ENCODE peak calls at places on chromosomes 12 and 14, in five cellular contexts. Z is K562, D is HepG2, O is GM12878, T is SK-N-SH. I is an unnamed sample.

GRCh38 chr14:66281036-66281776 is 205.0 kb upstream of the CCDC196 start:
- DNase-seq in T (no peak), D (no peak), Z (no peak), O (no peak), I (no peak)

GRCh38 chr12:45933504-45933903 is 56.9 kb downstream of the SCAF11 start:
- DNase-seq in T (no peak), Z (no peak), D (no peak), O (no peak), I (no peak)

GRCh38 chr12:89350661-89351488 is 1.4 kb downstream of the DUSP6 start:
- DNase-seq in D (no peak), Z (no peak), T (no peak), O (no peak), I (no peak)

GRCh38 chr12:11059041-11059440 is 3.1 kb downstream of the TAS2R46 start:
- DNase-seq in Z (no peak), D (no peak), T (no peak), O (no peak), I (no peak)

GRCh38 chr14:22822017-22822618 is 6.9 kb upstream of the SLC7A7 start:
- DNase-seq in Z (peak; percentile 26), T (no peak), O (no peak), D (no peak), I (no peak)

GRCh38 chr12:8527250-8528130 is 13.2 kb downstream of the CLEC4E start:
- DNase-seq in T (no peak), D (no peak), Z (no peak), O (no peak), I (no peak)

GRCh38 chr12:129036135-129036534 is 182.9 kb downstream of the GLT1D1 start:
- DNase-seq in Z (no peak), O (no peak), D (no peak), T (no peak), I (no peak)

GRCh38 chr14:75068294-75069020 is 984 bp upstream of the ZC2HC1C start:
- DNase-seq in Z (peak; percentile 10), D (no peak), O (no peak), T (peak; percentile 29), I (no peak)

GRCh38 chr12:132761911-132762583 is 415 bp upstream of the ANKLE2 start:
- DNase-seq in D (peak; percentile 77), T (peak; percentile 99), O (no peak), Z (peak; percentile 94), I (peak; percentile 48)

GRCh38 chr12:11728154-11728755 is 78.8 kb downstream of the ETV6 start:
- DNase-seq in T (no peak), Z (no peak), D (no peak), O (no peak), I (no peak)

DNA sequence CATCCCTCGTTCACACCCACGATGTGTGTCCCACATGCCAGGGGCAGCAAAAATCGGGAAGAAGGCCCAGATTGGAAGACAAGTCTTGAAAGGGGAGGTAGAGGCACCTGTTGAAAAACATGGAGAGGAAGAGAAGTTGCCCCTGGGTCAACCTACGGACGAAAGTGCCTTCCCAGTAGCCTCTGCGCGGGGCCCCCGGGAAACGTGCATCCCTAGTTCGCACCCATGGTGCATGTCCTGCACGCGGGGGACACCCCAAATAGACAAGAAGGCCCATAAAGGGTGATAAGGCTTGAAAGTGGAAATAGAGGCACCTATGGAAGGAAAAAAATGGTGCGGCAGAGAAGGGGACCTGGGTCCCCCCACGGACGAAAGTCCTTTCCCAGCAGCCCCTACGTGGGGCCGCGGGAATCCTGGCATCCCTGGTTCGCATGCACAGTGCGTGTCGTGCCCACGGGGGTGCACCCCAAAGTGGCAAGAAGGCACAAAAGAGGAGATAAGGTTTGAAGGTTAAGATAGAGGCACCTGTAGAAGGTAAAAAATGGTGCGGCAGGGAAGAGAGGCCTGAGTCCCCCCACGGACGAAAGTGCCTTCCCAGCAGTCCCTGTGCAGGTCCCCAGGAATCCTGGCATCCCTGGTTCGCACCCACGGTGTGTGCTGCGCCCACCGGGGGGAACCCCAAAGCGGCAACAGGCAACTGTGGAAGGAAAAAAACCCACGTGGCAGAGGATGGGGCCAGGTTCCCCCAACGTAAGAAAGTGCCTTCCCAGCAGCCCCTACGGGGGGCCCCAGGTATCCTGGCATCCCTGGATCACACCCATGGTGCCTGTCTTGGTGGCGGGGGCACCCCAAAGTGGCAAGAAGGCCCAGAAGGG is 278.3 kb downstream of the ALG10 start:
- DNase-seq in D (no peak), O (no peak), Z (no peak), T (no peak), I (no peak)
- TF ChIP-seq ZBTB33 in D (no peak), O (no peak), Z (no peak), T (no peak), I (no peak)

GRCh38 chr14:94598816-94599655 is 13.2 kb upstream of the SERPINA3 start:
- DNase-seq in T (no peak), D (peak; percentile 100), O (no peak), Z (no peak), I (peak; percentile 96)
- TF ChIP-seq JUND in T (peak; percentile 64), D (peak; percentile 86), O (no peak), Z (no peak), I (no peak)

GRCh38 chr14:93533864-93534263 is 103.1 kb downstream of the UNC79 start:
- DNase-seq in O (peak; percentile 47), D (no peak), T (no peak), Z (no peak), I (no peak)
- TF ChIP-seq ZBTB33 in O (no peak), D (no peak), T (no peak), Z (no peak), I (no peak)

GRCh38 chr12:7017870-7018349 is 366 bp downstream of the LPCAT3 start:
- DNase-seq in Z (peak; percentile 70), D (no peak), O (no peak), T (peak; percentile 81), I (no peak)
- TF ChIP-seq JUND in Z (no peak), D (no peak), O (no peak), T (no peak), I (no peak)

DNA sequence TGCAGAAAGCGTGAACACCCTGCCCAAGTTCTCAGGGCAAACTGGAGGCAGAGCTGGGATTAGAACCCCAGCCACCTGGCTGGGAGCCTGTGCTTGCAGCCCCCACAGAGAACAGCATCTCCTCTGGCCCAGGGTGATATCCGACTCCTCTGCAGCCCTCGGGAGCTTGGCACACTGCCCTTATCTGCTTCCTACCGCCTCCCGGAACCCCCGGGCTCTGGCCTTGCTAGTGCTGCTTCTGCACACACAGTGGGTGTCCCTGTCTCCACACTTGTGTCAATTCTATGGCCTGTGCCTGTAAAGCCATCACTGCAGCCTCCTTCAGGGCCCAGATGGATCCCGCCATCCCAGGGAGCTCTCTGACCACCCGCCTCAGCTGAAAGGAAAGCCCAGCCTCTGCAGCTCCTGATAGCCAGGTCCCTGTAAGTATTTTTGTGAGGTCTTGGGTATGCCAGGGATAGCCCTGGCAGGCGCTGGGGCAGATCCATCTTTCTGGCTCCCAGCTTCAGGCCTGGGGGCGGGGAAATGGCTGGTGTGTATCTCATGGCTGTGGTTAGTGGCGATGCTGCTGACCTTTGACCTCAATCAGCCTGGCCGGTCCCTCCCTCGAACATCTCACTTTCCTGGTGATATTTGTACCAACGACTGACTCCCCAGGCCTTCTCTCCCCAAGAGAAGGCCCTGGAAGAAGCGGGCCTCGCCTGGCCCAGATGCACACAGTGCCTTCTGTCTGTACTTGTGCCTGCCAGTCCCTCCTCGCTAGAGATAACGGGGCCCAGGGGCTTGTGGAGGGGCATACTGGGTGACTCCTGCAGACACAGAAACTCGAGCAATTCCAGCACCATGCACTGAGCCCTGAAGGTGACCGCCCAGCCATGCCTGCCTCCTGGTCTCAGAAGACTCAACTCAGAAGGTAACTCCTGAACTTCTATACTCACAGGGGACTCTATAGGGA is 183.8 kb downstream of the CALM1 start:
- DNase-seq in T (peak; percentile 58), Z (peak; percentile 36), D (no peak), O (no peak), I (no peak)
- TF ChIP-seq ZBTB33 in T (no peak), Z (peak; percentile 69), D (no peak), O (no peak), I (no peak)

DNA sequence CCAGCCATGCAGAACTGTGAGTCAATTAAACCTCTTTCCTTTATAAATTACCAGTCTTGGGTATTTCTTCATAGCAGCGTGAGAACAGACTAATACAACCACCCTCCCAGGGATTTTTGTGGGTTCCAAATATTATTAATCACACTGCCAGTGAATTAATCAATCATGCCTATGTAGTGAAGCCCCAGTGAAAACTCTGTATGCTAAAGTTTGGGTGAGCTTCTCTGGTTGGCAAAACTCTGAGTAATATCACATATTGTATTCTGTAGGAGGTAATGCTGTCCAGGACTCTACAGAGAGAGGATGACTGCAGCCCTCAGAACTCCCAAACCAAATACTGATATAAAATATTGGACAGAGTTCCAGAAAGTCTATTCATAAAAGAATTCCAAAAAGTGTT is 216.9 kb downstream of the RPAP3 start:
- DNase-seq in O (no peak), T (no peak), Z (no peak), D (no peak), I (no peak)
- TF ChIP-seq JUND in O (no peak), T (no peak), Z (no peak), D (no peak), I (no peak)

DNA sequence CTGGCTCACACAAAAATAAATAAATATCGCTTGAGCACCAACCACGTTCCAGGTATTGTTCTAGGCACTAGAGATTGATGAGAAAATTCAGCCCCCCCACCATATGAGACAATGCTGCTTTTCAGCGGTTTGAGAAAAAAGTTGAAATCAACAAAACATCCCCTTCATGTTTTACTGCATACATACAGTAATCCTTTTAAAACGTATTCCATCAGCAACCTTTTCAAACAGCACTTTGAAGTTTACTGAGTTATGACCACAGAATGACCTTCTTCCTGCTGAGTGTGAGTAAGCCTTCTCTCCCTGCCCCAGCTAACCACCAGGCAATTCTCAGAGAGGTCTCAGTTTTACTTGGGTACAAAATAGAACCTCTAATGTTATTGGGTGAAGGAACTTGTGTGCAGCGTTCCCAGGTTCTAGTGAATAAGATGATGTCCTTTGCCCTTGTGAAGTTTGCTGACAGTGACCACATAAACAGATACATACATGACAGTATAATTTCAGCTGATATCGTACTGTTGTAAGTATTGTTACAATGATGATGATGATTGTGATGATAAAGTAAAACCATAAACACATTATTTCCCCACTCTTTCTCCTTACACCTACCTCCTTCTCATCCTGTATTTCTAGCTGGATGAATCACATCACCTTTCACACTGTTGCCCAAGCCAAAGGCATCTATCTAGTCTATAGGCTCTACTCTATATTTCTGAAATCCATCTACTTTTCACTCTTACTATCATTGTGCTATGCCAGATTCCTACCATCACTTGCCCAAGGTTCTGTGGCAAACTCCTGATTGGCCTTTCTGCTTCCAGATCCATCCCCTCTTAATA is 124.4 kb upstream of the KRR1 start:
- DNase-seq in D (peak; percentile 97), T (no peak), Z (no peak), O (no peak), I (peak; percentile 99)
- TF ChIP-seq ZBTB33 in D (no peak), T (no peak), Z (no peak), O (no peak), I (peak; percentile 67)